ENCODE peak calls at places on chromosomes 1 and 21, in four cellular contexts. L, H, V and I are unnamed samples.
A peak's percentile ranks its signal among the peaks of the same experiment; 100 is the strongest.

GRCh38 chr1:199522338-199522737 is 505.2 kb upstream of the NR5A2 start:
- DNase-seq in L (no peak), H (no peak), V (no peak), I (no peak)

GRCh38 chr1:205488074-205488723 is 16.3 kb upstream of the CDK18 start:
- DNase-seq in L (peak; percentile 83), H (peak; percentile 18), V (peak; percentile 93), I (peak; percentile 89)

GRCh38 chr1:207711285-207711684 is 40.6 kb upstream of the CD46 start:
- DNase-seq in L (peak; percentile 61), H (no peak), V (peak; percentile 77), I (peak; percentile 2)

GRCh38 chr1:109687641-109688499 is at the start of gene GSTM1:
- DNase-seq in L (no peak), H (no peak), V (no peak), I (peak; percentile 78)

GRCh38 chr1:109617291-109617801 is 2.1 kb downstream of the GNAT2 start:
- DNase-seq in L (peak; percentile 61), H (no peak), V (peak; percentile 52), I (peak; percentile 45)

GRCh38 chr1:156897078-156897825 is 3.7 kb downstream of the PEAR1 start:
- DNase-seq in L (no peak), H (no peak), V (no peak), I (no peak)

GRCh38 chr21:39224930-39225329 is 41.7 kb upstream of the PSMG1 start:
- DNase-seq in L (no peak), H (no peak), V (no peak), I (no peak)

GRCh38 chr1:23825076-23825761 is at the start of gene HMGCL:
- DNase-seq in L (peak; percentile 89), H (peak; percentile 74), V (peak; percentile 94), I (peak; percentile 93)

GRCh38 chr1:54284781-54285563 is 85.0 kb downstream of the MRPL37 start:
- DNase-seq in L (no peak), H (no peak), V (no peak), I (no peak)

GRCh38 chr1:41618066-41618825 is 133.8 kb upstream of the EDN2 start:
- DNase-seq in L (peak; percentile 51), H (no peak), V (no peak), I (no peak)

GRCh38 chr1:235105051-235106043 is 23.3 kb downstream of the TOMM20 start:
- DNase-seq in L (peak; percentile 79), H (no peak), V (no peak), I (no peak)

GRCh38 chr1:48803474-48803873 is 26.8 kb upstream of the BEND5 start:
- DNase-seq in L (no peak), H (no peak), V (no peak), I (no peak)

GRCh38 chr1:63874278-63874880 is 100.6 kb downstream of the ROR1 start:
- DNase-seq in L (no peak), H (no peak), V (no peak), I (no peak)

GRCh38 chr1:109185990-109186703 is 27.6 kb upstream of the SARS1 start:
- DNase-seq in L (no peak), H (no peak), V (no peak), I (no peak)

GRCh38 chr1:66725885-66726665 is 26.2 kb upstream of the DYNLT5 start:
- DNase-seq in L (peak; percentile 80), H (peak; percentile 36), V (peak; percentile 88), I (peak; percentile 87)

GRCh38 chr1:109782927-109783326 is 19.2 kb upstream of the EPS8L3 start:
- DNase-seq in L (no peak), H (no peak), V (no peak), I (no peak)

GRCh38 chr1:226674892-226675719 is 64.0 kb downstream of the ITPKB start:
- DNase-seq in L (no peak), H (peak; percentile 52), V (no peak), I (no peak)